ENCODE peak calls at places on chromosome 4, in nine cellular contexts. R is BE2C; I is stimulated activated CD8-positive, alpha-beta memory T cell treated with anti-CD3 and anti-CD28 coated beads, Interleukin-12 subunit alpha, Interleukin-12 subunit beta, amount 100 ng/mL, for 4 hours; H is choroid plexus epithelial cell; L is NCI-H748 treated with DMSO at 0.1 percent for 48 hours; N is PC-3; F is BJ; Y is HFFc6; P is NCI-H1092 treated with DMSO at 0.1 percent for 48 hours. X is an unnamed sample.

GRCh38 chr4:84870398-84871163 is 95.9 kb downstream of the WDFY3 start:
- DNase-seq in R (no peak), Y (peak), N (peak), I (no peak), L (no peak), P (no peak), H (peak), F (peak), X (peak)

GRCh38 chr4:123602007-123602406 is 205.4 kb downstream of the SPRY1 start:
- DNase-seq in Y (no peak), F (no peak), L (no peak), P (no peak), I (no peak), H (no peak), R (no peak), N (no peak), X (no peak)

GRCh38 chr4:141518222-141518621 is 118.2 kb upstream of the IL15 start:
- DNase-seq in H (no peak), N (no peak), I (no peak), F (no peak), L (no peak), R (no peak), P (no peak), Y (no peak), X (no peak)

GRCh38 chr4:1903035-1903434 is 31.8 kb downstream of the NSD2 start:
- DNase-seq in N (no peak), F (no peak), H (no peak), L (no peak), P (no peak), Y (no peak), I (no peak), R (no peak), X (no peak)

GRCh38 chr4:61628727-61629126 is 428.6 kb downstream of the ADGRL3 start:
- DNase-seq in Y (no peak), H (no peak), R (no peak), P (no peak), F (no peak), N (no peak), L (peak), I (no peak), X (no peak)

GRCh38 chr4:16524911-16525574 is 298.8 kb upstream of the TAPT1 start:
- DNase-seq in H (peak), L (no peak), F (no peak), I (no peak), N (no peak), R (no peak), Y (no peak), P (no peak), X (no peak)

GRCh38 chr4:108060164-108060563 is 70.5 kb downstream of the HADH start:
- DNase-seq in L (peak), H (peak), P (peak), N (peak), Y (peak), R (peak), I (no peak), F (no peak), X (peak)

GRCh38 chr4:56060021-56060420 is 111.3 kb downstream of the CEP135 start:
- DNase-seq in I (no peak), N (no peak), P (no peak), Y (no peak), F (no peak), R (no peak), H (no peak), L (no peak), X (no peak)

GRCh38 chr4:123580981-123581664 is 184.5 kb downstream of the SPRY1 start:
- DNase-seq in L (no peak), F (no peak), R (peak), N (no peak), H (no peak), Y (no peak), I (no peak), P (no peak), X (no peak)

GRCh38 chr4:139809207-139810157 is 143.9 kb downstream of the MGST2 start:
- DNase-seq in I (no peak), L (no peak), R (no peak), H (no peak), F (no peak), P (no peak), Y (no peak), N (no peak), X (no peak)

GRCh38 chr4:149113804-149114430 is 671.7 kb upstream of the NR3C2 start:
- DNase-seq in I (no peak), N (peak), R (no peak), H (peak), L (no peak), Y (peak), P (no peak), F (peak), X (peak)

GRCh38 chr4:53818112-53818511 is 226.8 kb upstream of the LNX1 start:
- DNase-seq in L (no peak), R (no peak), Y (no peak), H (no peak), N (no peak), P (no peak), F (no peak), I (no peak), X (no peak)

GRCh38 chr4:84394386-84394785 is 104.7 kb downstream of the NKX6-1 start:
- DNase-seq in N (no peak), H (no peak), I (no peak), L (no peak), P (no peak), R (no peak), F (no peak), Y (no peak), X (no peak)

GRCh38 chr4:15674926-15675325 is 6.7 kb upstream of the FAM200B start:
- DNase-seq in Y (no peak), F (no peak), L (no peak), R (no peak), N (no peak), I (no peak), H (no peak), P (no peak), X (no peak)

GRCh38 chr4:108168213-108168671 is 490 bp downstream of the LEF1 start:
- DNase-seq in N (no peak), P (peak), I (no peak), R (no peak), L (no peak), Y (no peak), F (no peak), H (peak), X (peak)

GRCh38 chr4:156638332-156638731 is 333.3 kb downstream of the PDGFC start:
- DNase-seq in L (no peak), R (no peak), H (peak), F (no peak), I (no peak), N (no peak), Y (peak), P (no peak), X (peak)

GRCh38 chr4:143351149-143351691 is 14.5 kb downstream of the GAB1 start:
- DNase-seq in N (no peak), I (no peak), Y (no peak), F (no peak), P (no peak), L (no peak), R (no peak), H (no peak), X (no peak)

GRCh38 chr4:158496030-158496741 is 25.5 kb upstream of the RXFP1 start:
- DNase-seq in R (peak), P (peak), Y (no peak), F (no peak), L (no peak), H (peak), N (peak), I (no peak), X (no peak)

GRCh38 chr4:48779095-48779997 is 733 bp downstream of the FRYL start:
- DNase-seq in I (peak), L (no peak), Y (peak), N (peak), H (peak), F (no peak), P (peak), R (peak), X (peak)

GRCh38 chr4:101299899-101300540 is 47.3 kb downstream of the PPP3CA start:
- DNase-seq in H (no peak), F (no peak), I (no peak), L (no peak), P (no peak), R (no peak), Y (no peak), N (no peak), X (no peak)

GRCh38 chr4:18935956-18936355 is 914.4 kb upstream of the LCORL start:
- DNase-seq in Y (no peak), F (no peak), P (no peak), H (peak), R (no peak), I (no peak), N (no peak), L (no peak), X (no peak)

GRCh38 chr4:168864831-168865541 is 145.1 kb downstream of the CBR4 start:
- DNase-seq in L (no peak), I (no peak), F (no peak), R (no peak), P (no peak), H (peak), N (peak), Y (peak), X (no peak)

GRCh38 chr4:82287720-82288119 is 86.1 kb downstream of the HNRNPD start:
- DNase-seq in R (no peak), F (no peak), Y (no peak), I (no peak), P (no peak), H (no peak), L (no peak), N (peak), X (no peak)

GRCh38 chr4:168097161-168097560 is 4.8 kb downstream of the ANXA10 start:
- DNase-seq in H (no peak), N (no peak), R (no peak), I (no peak), Y (no peak), L (no peak), F (no peak), P (no peak), X (no peak)

GRCh38 chr4:160319221-160319867 is 1216.5 kb downstream of the RAPGEF2 start:
- DNase-seq in I (no peak), F (no peak), N (peak), H (peak), P (peak), L (no peak), Y (no peak), R (peak), X (peak)

GRCh38 chr4:87785858-87786509 is 13.4 kb upstream of the IBSP start:
- DNase-seq in F (no peak), L (no peak), H (no peak), P (no peak), Y (no peak), R (no peak), N (no peak), I (no peak), X (no peak)

GRCh38 chr4:188657365-188657764 is 518.1 kb downstream of the TRIML1 start:
- DNase-seq in R (no peak), P (no peak), Y (no peak), H (no peak), N (no peak), F (no peak), L (no peak), I (no peak), X (no peak)

GRCh38 chr4:164337219-164337944 is 416.5 kb upstream of the SMIM31 start:
- DNase-seq in P (no peak), N (peak), F (no peak), H (no peak), Y (no peak), R (no peak), I (no peak), L (no peak), X (no peak)

GRCh38 chr4:155591201-155591600 is 75.4 kb upstream of the GUCY1A1 start:
- DNase-seq in F (no peak), I (no peak), N (no peak), H (no peak), Y (no peak), P (no peak), L (no peak), R (no peak), X (no peak)

GRCh38 chr4:139921551-139922184 is 232.3 kb downstream of the MAML3 start:
- DNase-seq in R (no peak), I (no peak), F (no peak), P (peak), Y (no peak), L (peak), H (no peak), N (peak), X (no peak)

GRCh38 chr4:155809835-155810234 is 51.0 kb downstream of the GUCY1B1 start:
- DNase-seq in H (peak), R (no peak), N (peak), Y (peak), F (peak), P (peak), I (no peak), L (peak), X (peak)

GRCh38 chr4:31620476-31620875 is 900.3 kb downstream of the PCDH7 start:
- DNase-seq in P (no peak), L (no peak), Y (no peak), N (peak), H (peak), R (no peak), F (no peak), I (no peak), X (peak)

GRCh38 chr4:37687175-37687525 is 974 bp upstream of the RELL1 start:
- DNase-seq in F (no peak), Y (no peak), I (no peak), H (no peak), R (no peak), N (no peak), P (no peak), L (peak), X (no peak)

GRCh38 chr4:98939892-98940298 is 11.0 kb upstream of the EIF4E start:
- DNase-seq in H (peak), R (peak), N (peak), Y (peak), P (peak), F (peak), I (no peak), L (no peak), X (peak)

GRCh38 chr4:169398294-169398693 is 127.5 kb upstream of the SH3RF1 start:
- DNase-seq in Y (peak), L (no peak), H (peak), F (peak), R (no peak), N (peak), P (no peak), I (no peak), X (peak)